ENCODE peak calls at places on chromosome 17, in four cellular contexts. M is left ventricle myocardium inferior, X is neuronal stem cell, D is adrenal gland. G is an unnamed sample.

GRCh38 chr17:31064707-31065106 is 30.1 kb upstream of the NF1 start:
- DNase-seq in M (no peak), X (no peak), D (no peak), G (no peak)

GRCh38 chr17:59785091-59785799 is 77.8 kb downstream of the VMP1 start:
- DNase-seq in M (no peak), X (no peak), D (no peak), G (peak; percentile 63)

GRCh38 chr17:10313037-10313672 is 59.7 kb downstream of the MYH13 start:
- DNase-seq in M (no peak), X (no peak), D (no peak), G (no peak)

GRCh38 chr17:330993-331701 is 21.5 kb downstream of the RPH3AL start:
- DNase-seq in M (peak; percentile 81), X (no peak), D (peak; percentile 67), G (no peak)

GRCh38 chr17:65394811-65395472 is 166.5 kb downstream of the AXIN2 start:
- DNase-seq in M (no peak), X (no peak), D (no peak), G (no peak)

GRCh38 chr17:64234961-64235360 is 28.1 kb downstream of the TEX2 start:
- DNase-seq in M (no peak), X (no peak), D (no peak), G (no peak)

GRCh38 chr17:75688209-75688771 is 21.2 kb downstream of the SAP30BP start:
- DNase-seq in M (no peak), X (no peak), D (no peak), G (peak; percentile 72)

GRCh38 chr17:55446581-55447205 is 25.1 kb upstream of the MMD start:
- DNase-seq in M (no peak), X (no peak), D (no peak), G (no peak)

DNA sequence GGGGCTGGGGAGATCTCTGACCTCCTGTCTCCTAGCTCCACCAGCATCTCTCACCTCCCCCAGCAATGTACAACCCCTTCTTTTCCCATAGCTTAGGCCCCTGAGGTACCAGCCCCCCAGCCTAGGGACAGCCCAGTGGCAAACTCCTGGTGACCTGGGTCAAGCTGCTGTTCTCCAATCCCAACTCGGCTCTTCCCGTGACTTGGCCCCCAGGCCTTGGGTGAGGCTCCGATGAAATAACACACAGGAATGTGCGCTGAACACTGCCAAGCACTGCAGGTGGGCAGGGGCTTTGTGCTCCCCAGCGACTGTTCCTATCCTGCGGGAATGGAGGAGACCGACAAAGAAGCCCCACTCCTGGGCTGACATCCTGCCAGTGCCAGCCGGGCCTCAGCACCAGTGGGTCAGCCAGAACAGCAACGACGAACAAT is 63.7 kb upstream of the AMZ2 start:
- DNase-seq in M (no peak), X (no peak), D (no peak), G (no peak)
- H3K4me1 ChIP-seq in M (no peaks in the 10 kb centered on the region), X (peaks cover 3% of the 10 kb centered on the region), D (no peaks in the 10 kb centered on the region), G (peaks cover 7% of the 10 kb centered on the region)

GRCh38 chr17:46078675-46079074 is 79.6 kb downstream of the STH start:
- DNase-seq in M (no peak), X (no peak), D (no peak), G (no peak)

GRCh38 chr17:46081018-46081320 is 81.9 kb downstream of the STH start:
- DNase-seq in M (no peak), X (no peak), D (no peak), G (no peak)

GRCh38 chr17:46085522-46085921 is 86.5 kb downstream of the STH start:
- DNase-seq in M (no peak), X (no peak), D (no peak), G (no peak)

GRCh38 chr17:46082293-46082692 is 83.2 kb downstream of the STH start:
- DNase-seq in M (no peak), X (no peak), D (no peak), G (no peak)

GRCh38 chr17:46080118-46081017 is 81.3 kb downstream of the STH start:
- DNase-seq in M (no peak), X (no peak), D (no peak), G (no peak)
- H3K27me3 ChIP-seq in M (no peaks in the 10 kb centered on the region), X (no peaks in the 10 kb centered on the region), D (no peaks in the 10 kb centered on the region), G (no peaks in the 10 kb centered on the region)

GRCh38 chr17:29589524-29590260 is at the start of gene GIT1:
- DNase-seq in M (peak; percentile 89), X (peak; percentile 87), D (peak; percentile 76), G (peak; percentile 96)

GRCh38 chr17:29588561-29589411 is 662 bp downstream of the GIT1 start:
- DNase-seq in M (no peak), X (no peak), D (no peak), G (peak; percentile 68)

GRCh38 chr17:29586676-29587469 is 2.6 kb downstream of the GIT1 start:
- DNase-seq in M (no peak), X (no peak), D (no peak), G (no peak)

GRCh38 chr17:29588017-29588557 is 1.4 kb downstream of the GIT1 start:
- DNase-seq in M (no peak), X (no peak), D (no peak), G (no peak)

GRCh38 chr17:29587591-29587990 is 1.9 kb downstream of the GIT1 start:
- DNase-seq in M (no peak), X (no peak), D (no peak), G (no peak)
- H3K4me1 ChIP-seq in M (peaks cover 93% of the 10 kb centered on the region), X (peaks cover 46% of the 10 kb centered on the region), D (peaks cover 38% of the 10 kb centered on the region), G (peaks cover 47% of the 10 kb centered on the region)

GRCh38 chr17:7650509-7651096 is at the start of gene ATP1B2:
- DNase-seq in M (peak; percentile 70), X (peak; percentile 89), D (peak; percentile 77), G (peak; percentile 49)
- H3K27me3 ChIP-seq in M (peaks cover 52% of the 10 kb centered on the region), X (peaks cover 5% of the 10 kb centered on the region), D (no peaks in the 10 kb centered on the region), G (peaks cover 64% of the 10 kb centered on the region)

GRCh38 chr17:28935744-28936460 is 15.4 kb downstream of the PHF12 start:
- DNase-seq in M (no peak), X (no peak), D (no peak), G (no peak)
- H3K4me1 ChIP-seq in M (peaks cover 66% of the 10 kb centered on the region), X (peaks cover 39% of the 10 kb centered on the region), D (peaks cover 26% of the 10 kb centered on the region), G (peaks cover 53% of the 10 kb centered on the region)

GRCh38 chr17:49440581-49440980 is 25.9 kb upstream of the PHB1 start:
- DNase-seq in M (no peak), X (no peak), D (peak; percentile 7), G (no peak)
- H3K27me3 ChIP-seq in M (peaks cover 77% of the 10 kb centered on the region), X (no peaks in the 10 kb centered on the region), D (peaks cover 14% of the 10 kb centered on the region), G (peaks cover 66% of the 10 kb centered on the region)

GRCh38 chr17:45307290-45308015 is 9.4 kb downstream of the MAP3K14 start:
- DNase-seq in M (no peak), X (no peak), D (peak; percentile 63), G (peak; percentile 94)
- H3K4me1 ChIP-seq in M (peaks cover 98% of the 10 kb centered on the region), X (peaks cover 4% of the 10 kb centered on the region), D (peaks cover 59% of the 10 kb centered on the region), G (peaks cover 66% of the 10 kb centered on the region)

GRCh38 chr17:79414063-79414462 is 196.8 kb downstream of the RBFOX3 start:
- DNase-seq in M (no peak), X (no peak), D (no peak), G (no peak)
- H3K27me3 ChIP-seq in M (peaks cover 100% of the 10 kb centered on the region), X (peaks cover under 1% of the 10 kb centered on the region), D (peaks cover 22% of the 10 kb centered on the region), G (peaks cover 62% of the 10 kb centered on the region)

G was measured in adipocyte.